ENCODE peak calls at places on chromosomes 3 and 15, in four cellular contexts. N, C, Z and W are unnamed samples. For H3K4me1, H4K20me1 and H3K79me2, the result is how much of the 10 kb centered on the place peaks cover.

GRCh38 chr3:197856199-197856816 is 65.3 kb downstream of the LRCH3 start:
- DNase-seq in N (no peak), C (no peak), Z (no peak), W (no peak)

GRCh38 chr3:57382933-57383332 is 90.4 kb upstream of the ASB14 start:
- DNase-seq in N (no peak), C (peak), Z (no peak), W (peak)

GRCh38 chr3:34396945-34397344 is 598.5 kb downstream of the PDCD6IP start:
- DNase-seq in N (no peak), C (no peak), Z (no peak), W (no peak)

GRCh38 chr3:142568393-142569017 is 10.0 kb downstream of the ATR start:
- DNase-seq in N (peak), C (no peak), Z (peak), W (no peak)

GRCh38 chr3:172530566-172530965 is 7.3 kb upstream of the TNFSF10 start:
- DNase-seq in N (no peak), C (no peak), Z (peak), W (peak)

GRCh38 chr3:170257145-170257544 is 34.9 kb downstream of the PRKCI start:
- DNase-seq in N (no peak), C (no peak), Z (no peak), W (no peak)

GRCh38 chr15:98807262-98807661 is 158.9 kb downstream of the IGF1R start:
- DNase-seq in N (no peak), C (no peak), Z (no peak), W (peak)

GRCh38 chr3:29168686-29169085 is 112.2 kb upstream of the RBMS3 start:
- DNase-seq in N (no peak), C (no peak), Z (no peak), W (no peak)

GRCh38 chr15:62141643-62142588 is 23.2 kb downstream of the C2CD4B start:
- DNase-seq in N (no peak), C (peak), Z (no peak), W (no peak)

GRCh38 chr15:96448923-96449322 is 118.4 kb downstream of the NR2F2 start:
- DNase-seq in N (no peak), C (no peak), Z (no peak), W (no peak)
- H3K4me1 ChIP-seq in N (under half), C (under half), Z (under half), W (under half)

DNA sequence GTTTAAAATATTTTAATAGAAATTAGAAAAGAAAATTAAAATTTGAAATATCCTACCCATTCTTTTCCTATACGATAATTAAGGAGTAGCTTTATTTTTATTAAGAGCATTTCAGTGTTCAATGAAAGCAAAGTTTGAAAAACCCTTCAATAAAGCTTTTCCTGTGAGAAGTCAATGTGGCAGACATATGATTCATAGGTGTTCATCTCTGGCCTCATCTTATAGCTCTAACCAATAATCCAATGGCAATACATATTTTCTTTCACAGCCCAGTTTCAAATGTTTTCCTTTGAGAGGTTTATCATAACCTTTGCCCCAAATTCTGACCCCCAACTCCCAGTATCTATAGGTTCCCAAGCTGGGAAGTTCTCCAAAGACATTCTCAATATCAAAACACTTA is 8.3 kb downstream of the KPNA1 start:
- DNase-seq in N (no peak), C (no peak), Z (no peak), W (no peak)
- H4K20me1 ChIP-seq in N (half or more), C (half or more), Z (under half), W (under half)

DNA sequence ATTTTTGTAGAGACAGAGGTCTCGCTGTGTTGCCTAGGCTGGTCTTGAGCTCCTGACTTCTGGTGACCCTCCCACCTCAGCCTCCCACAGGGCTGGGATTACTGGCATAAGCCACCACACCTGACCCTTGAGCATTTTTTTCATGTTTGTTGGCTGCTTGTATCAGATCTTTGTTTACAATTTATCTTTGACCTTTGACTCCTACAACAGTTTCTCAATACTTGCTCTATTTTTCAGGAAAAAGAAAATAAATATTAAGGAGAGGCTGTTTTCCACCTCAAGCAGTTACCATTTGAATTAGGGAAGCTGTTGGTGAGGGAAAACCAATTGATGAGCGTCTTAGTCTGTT is 44.5 kb downstream of the LIMD1 start:
- DNase-seq in N (no peak), C (no peak), Z (no peak), W (no peak)
- H3K79me2 ChIP-seq in N (under half), C (half or more), Z (under half), W (half or more)

DNA sequence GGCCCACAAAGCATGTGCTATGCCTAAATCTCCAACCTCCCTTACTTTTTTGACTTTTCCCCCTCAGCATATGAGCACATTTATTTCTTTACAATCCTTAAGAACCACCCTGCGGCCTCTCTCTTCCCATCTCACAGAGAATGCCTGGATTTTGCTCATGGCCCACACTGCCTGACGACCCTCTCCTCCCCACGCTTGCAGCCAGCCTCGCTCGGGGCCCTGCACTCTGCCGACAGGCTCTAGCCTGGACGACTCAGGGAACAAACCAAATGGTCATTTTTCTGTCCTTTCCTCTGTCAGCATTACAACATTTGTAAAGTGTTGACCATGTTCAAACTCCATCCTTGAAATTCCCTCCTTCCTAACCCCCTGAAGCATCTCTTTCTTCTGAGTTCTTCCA is 11.7 kb downstream of the HES1 start:
- DNase-seq in N (no peak), C (no peak), Z (no peak), W (no peak)
- H3K4me1 ChIP-seq in N (under half), C (under half), Z (under half), W (under half)

DNA sequence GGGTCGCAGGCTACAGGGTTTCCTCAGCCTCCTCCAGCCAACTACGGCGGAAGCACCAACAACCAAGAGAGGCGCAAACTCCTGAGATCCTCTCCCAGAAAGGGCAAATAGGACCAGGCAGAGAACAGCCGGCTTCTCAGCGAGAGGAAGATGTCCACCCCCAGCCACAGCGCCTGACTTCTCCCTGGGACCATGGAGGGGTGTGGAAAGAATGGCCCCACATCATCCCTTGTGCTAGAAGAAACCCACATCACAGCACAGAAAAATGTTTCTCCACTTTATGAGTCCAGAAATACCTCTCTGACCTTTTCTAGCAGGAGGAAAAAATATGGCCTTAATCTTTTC is 105.7 kb downstream of the XXYLT1 start:
- DNase-seq in N (no peak), C (no peak), Z (peak), W (no peak)
- H4K20me1 ChIP-seq in N (under half), C (under half), Z (under half), W (under half)

DNA sequence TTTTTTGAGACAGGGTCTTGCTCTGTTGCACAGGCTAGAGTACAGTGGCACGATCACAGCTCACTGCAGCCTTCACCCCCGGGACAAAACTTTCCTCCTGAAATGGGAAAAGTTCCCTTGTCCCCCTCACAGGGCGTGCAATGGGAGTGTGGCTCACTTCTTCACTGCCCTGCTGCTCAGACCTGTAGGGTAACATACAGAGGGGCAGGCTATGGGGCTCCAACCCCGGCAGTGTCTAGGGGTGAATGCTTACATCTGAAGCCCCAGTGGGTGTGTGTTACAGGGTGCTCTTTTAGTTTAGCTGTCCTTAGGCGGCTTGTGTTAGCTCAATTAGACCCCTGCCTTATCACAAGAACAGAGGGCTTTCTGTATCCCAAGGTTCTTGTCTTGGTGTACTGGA is 157.3 kb downstream of the RBPMS2 start:
- DNase-seq in N (no peak), C (no peak), Z (no peak), W (no peak)
- H3K79me2 ChIP-seq in N (half or more), C (under half), Z (half or more), W (under half)

GRCh38 chr3:52218026-52218425 is 7.4 kb downstream of the TLR9 start:
- DNase-seq in N (no peak), C (no peak), Z (no peak), W (no peak)
- H3K4me1 ChIP-seq in N (under half), C (half or more), Z (under half), W (under half)

GRCh38 chr3:46672349-46672695 is 21.2 kb downstream of the ALS2CL start:
- DNase-seq in N (no peak), C (no peak), Z (no peak), W (no peak)

GRCh38 chr3:46675843-46676567 is 17.5 kb downstream of the ALS2CL start:
- DNase-seq in N (no peak), C (no peak), Z (no peak), W (peak)

GRCh38 chr3:46675426-46675825 is 18.1 kb downstream of the ALS2CL start:
- DNase-seq in N (no peak), C (no peak), Z (no peak), W (no peak)

GRCh38 chr3:46673151-46674030 is 20.1 kb downstream of the ALS2CL start:
- DNase-seq in N (no peak), C (no peak), Z (no peak), W (no peak)

DNA sequence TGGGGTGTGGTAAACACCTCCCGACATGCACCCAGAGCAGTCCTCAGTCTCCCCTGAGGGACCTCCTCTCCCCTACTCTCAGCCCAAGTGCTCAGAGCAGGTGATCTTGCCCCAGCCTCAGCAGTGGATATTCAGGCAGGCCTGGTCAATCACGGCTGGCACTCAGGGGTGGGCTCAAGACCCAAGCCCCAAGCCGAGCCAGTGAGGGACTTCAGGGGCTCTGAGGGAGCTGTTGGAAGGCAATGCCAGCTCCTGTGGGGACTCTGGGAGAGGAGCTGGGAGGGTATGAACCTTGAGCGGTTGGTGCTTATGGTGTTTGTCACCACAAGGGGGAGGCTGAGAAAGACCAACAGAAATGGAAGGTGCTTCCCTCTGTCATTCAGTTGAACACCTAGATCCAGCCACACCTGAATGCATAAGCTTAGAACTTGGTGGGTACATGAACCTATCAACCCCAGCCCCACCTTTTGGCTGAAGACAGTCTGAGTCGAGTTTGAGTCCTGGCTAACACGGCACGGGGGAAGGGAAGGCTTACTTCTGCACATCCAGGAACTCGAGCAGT is 19.4 kb downstream of the ALS2CL start:
- DNase-seq in N (no peak), C (no peak), Z (peak), W (no peak)
- H4K20me1 ChIP-seq in N (under half), C (under half), Z (under half), W (under half)